ENCODE peak calls at places on chromosomes 13 and 19, in six cellular contexts. W, P, C, F, K and M are unnamed samples.

GRCh38 chr19:55189424-55189823 is 9.3 kb upstream of the SYT5 start:
- DNase-seq in W (no peak), P (peak), C (no peak), F (no peak), K (peak), M (peak)

GRCh38 chr13:30319703-30320102 is 12.4 kb upstream of the KATNAL1 start:
- DNase-seq in W (no peak), P (no peak), C (no peak), F (no peak), K (no peak), M (peak)

GRCh38 chr13:113210834-113211233 is 1.4 kb downstream of the CUL4A start:
- DNase-seq in W (no peak), P (no peak), C (no peak), F (no peak), K (no peak), M (no peak)

GRCh38 chr13:36778083-36778671 is 40.8 kb upstream of the RFXAP start:
- DNase-seq in W (peak), P (peak), C (no peak), F (no peak), K (no peak), M (peak)

GRCh38 chr13:20126460-20127262 is 34.2 kb downstream of the GJA3 start:
- DNase-seq in W (no peak), P (no peak), C (no peak), F (no peak), K (no peak), M (no peak)

GRCh38 chr13:47794963-47795362 is 206.1 kb downstream of the SUCLA2 start:
- DNase-seq in W (no peak), P (peak), C (no peak), F (peak), K (peak), M (peak)

GRCh38 chr13:50365300-50365682 is 350.0 kb downstream of the KCNRG start:
- DNase-seq in W (no peak), P (no peak), C (no peak), F (no peak), K (no peak), M (peak)

GRCh38 chr13:51803422-51804294 is at the start of gene DHRS12:
- DNase-seq in W (peak), P (peak), C (peak), F (peak), K (peak), M (peak)

GRCh38 chr13:86976521-86977324 is 694.4 kb upstream of the SLITRK5 start:
- DNase-seq in W (no peak), P (peak), C (no peak), F (no peak), K (no peak), M (peak)

GRCh38 chr19:16824658-16825311 is 4.4 kb upstream of the SIN3B start:
- DNase-seq in W (peak), P (peak), C (no peak), F (no peak), K (no peak), M (peak)

GRCh38 chr19:35030257-35031071 is at the start of gene SCN1B:
- DNase-seq in W (peak), P (peak), C (no peak), F (peak), K (peak), M (peak)

GRCh38 chr13:113464476-113464875 is 11.2 kb upstream of the ADPRHL1 start:
- DNase-seq in W (no peak), P (no peak), C (no peak), F (no peak), K (no peak), M (no peak)

GRCh38 chr13:95128045-95128643 is 173.1 kb downstream of the ABCC4 start:
- DNase-seq in W (peak), P (peak), C (no peak), F (no peak), K (no peak), M (no peak)

GRCh38 chr19:5354403-5354802 is 13.8 kb upstream of the PTPRS start:
- DNase-seq in W (peak), P (peak), C (no peak), F (peak), K (no peak), M (peak)

GRCh38 chr13:25192489-25192888 is 20.4 kb upstream of the AMER2 start:
- DNase-seq in W (no peak), P (no peak), C (no peak), F (no peak), K (no peak), M (no peak)

GRCh38 chr19:12521996-12522395 is 29.3 kb downstream of the ZNF564 start:
- DNase-seq in W (no peak), P (no peak), C (peak), F (no peak), K (no peak), M (no peak)

GRCh38 chr19:49808762-49809154 is 4.3 kb downstream of the FUZ start:
- DNase-seq in W (peak), P (peak), C (peak), F (peak), K (no peak), M (peak)

GRCh38 chr13:108878732-108879131 is 249.3 kb downstream of the MYO16 start:
- DNase-seq in W (no peak), P (no peak), C (no peak), F (no peak), K (no peak), M (no peak)

GRCh38 chr13:107210216-107211010 is 642.5 kb upstream of the ARGLU1 start:
- DNase-seq in W (no peak), P (no peak), C (no peak), F (no peak), K (no peak), M (peak)

GRCh38 chr13:62512194-62513141 is 1096.8 kb upstream of the PCDH20 start:
- DNase-seq in W (peak), P (peak), C (peak), F (peak), K (peak), M (peak)

GRCh38 chr19:52138614-52139290 is 986 bp downstream of the ZNF616 start:
- DNase-seq in W (peak), P (peak), C (no peak), F (peak), K (no peak), M (peak)

GRCh38 chr19:35322014-35322413 is 7.0 kb upstream of the CD22 start:
- DNase-seq in W (no peak), P (no peak), C (no peak), F (no peak), K (no peak), M (no peak)

GRCh38 chr13:49781791-49782190 is 10.7 kb downstream of the KPNA3 start:
- DNase-seq in W (no peak), P (no peak), C (no peak), F (no peak), K (no peak), M (no peak)

GRCh38 chr13:109271991-109272454 is 514.4 kb downstream of the IRS2 start:
- DNase-seq in W (peak), P (peak), C (no peak), F (no peak), K (peak), M (peak)

GRCh38 chr13:99382428-99383133 is 75.4 kb upstream of the GPR183 start:
- DNase-seq in W (no peak), P (no peak), C (no peak), F (no peak), K (no peak), M (peak)

GRCh38 chr19:4448147-4448985 is 9.2 kb downstream of the UBXN6 start:
- DNase-seq in W (no peak), P (no peak), C (no peak), F (peak), K (no peak), M (no peak)

GRCh38 chr19:16113727-16114126 is 2.0 kb downstream of the RAB8A start:
- DNase-seq in W (no peak), P (no peak), C (peak), F (no peak), K (no peak), M (no peak)

GRCh38 chr19:9498183-9498902 is at the start of gene ZNF560:
- DNase-seq in W (no peak), P (no peak), C (no peak), F (peak), K (no peak), M (peak)

GRCh38 chr13:113636266-113636963 is 21.6 kb downstream of the ATP4B start:
- DNase-seq in W (no peak), P (no peak), C (no peak), F (no peak), K (no peak), M (no peak)

GRCh38 chr13:28493740-28494536 is 990 bp downstream of the FLT1 start:
- DNase-seq in W (peak), P (no peak), C (no peak), F (peak), K (no peak), M (peak)

GRCh38 chr19:6610934-6611370 is 20.0 kb upstream of the CD70 start:
- DNase-seq in W (no peak), P (peak), C (no peak), F (no peak), K (peak), M (peak)

GRCh38 chr13:49140910-49141611 is 79.1 kb upstream of the MLNR start:
- DNase-seq in W (no peak), P (no peak), C (no peak), F (no peak), K (no peak), M (no peak)

GRCh38 chr13:81406639-81407292 is 1065.8 kb upstream of the SPRY2 start:
- DNase-seq in W (no peak), P (no peak), C (no peak), F (no peak), K (no peak), M (no peak)

GRCh38 chr19:27718262-27718661 is 1494.7 kb downstream of the UQCRFS1 start:
- DNase-seq in W (no peak), P (no peak), C (no peak), F (no peak), K (no peak), M (no peak)

GRCh38 chr13:94657167-94657566 is 55.2 kb downstream of the SOX21 start:
- DNase-seq in W (no peak), P (peak), C (no peak), F (no peak), K (no peak), M (peak)

GRCh38 chr13:108705031-108705430 is 75.6 kb downstream of the MYO16 start:
- DNase-seq in W (no peak), P (peak), C (no peak), F (no peak), K (no peak), M (no peak)

GRCh38 chr13:74131206-74131605 is 3.0 kb downstream of the KLF12 start:
- DNase-seq in W (no peak), P (no peak), C (no peak), F (no peak), K (no peak), M (no peak)

GRCh38 chr19:620166-620862 is 13.0 kb downstream of the POLRMT start:
- DNase-seq in W (no peak), P (no peak), C (no peak), F (no peak), K (no peak), M (no peak)

GRCh38 chr13:40813662-40814454 is 24.4 kb downstream of the SLC25A15 start:
- DNase-seq in W (peak), P (peak), C (peak), F (peak), K (no peak), M (peak)

GRCh38 chr19:48735031-48735615 is 5.3 kb downstream of the RASIP1 start:
- DNase-seq in W (peak), P (no peak), C (no peak), F (no peak), K (no peak), M (peak)

DNA sequence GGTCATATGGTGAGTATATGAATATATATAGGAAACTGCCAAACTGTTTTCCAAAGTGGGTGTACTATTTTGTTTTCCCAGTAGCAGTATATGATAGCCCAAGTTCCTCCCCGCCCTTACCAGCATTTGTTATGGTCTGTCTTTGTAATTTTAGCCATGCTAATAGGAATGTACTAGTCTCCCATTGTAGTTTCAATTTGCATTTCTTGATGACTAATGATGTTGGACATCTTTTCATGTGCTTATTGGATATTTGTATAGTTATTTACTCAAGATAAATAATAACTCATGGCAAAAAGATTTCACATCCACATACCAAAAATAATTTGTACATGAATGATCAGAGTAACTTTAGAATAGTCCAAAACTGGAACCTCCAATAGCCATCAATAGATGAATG is 75.3 kb upstream of the SERP2 start:
- DNase-seq in W (no peak), P (peak), C (no peak), F (no peak), K (no peak), M (peak)
- H3K27ac ChIP-seq in W (no peak), P (peak), C (no peak), F (no peak), K (no peak), M (no peak)

DNA sequence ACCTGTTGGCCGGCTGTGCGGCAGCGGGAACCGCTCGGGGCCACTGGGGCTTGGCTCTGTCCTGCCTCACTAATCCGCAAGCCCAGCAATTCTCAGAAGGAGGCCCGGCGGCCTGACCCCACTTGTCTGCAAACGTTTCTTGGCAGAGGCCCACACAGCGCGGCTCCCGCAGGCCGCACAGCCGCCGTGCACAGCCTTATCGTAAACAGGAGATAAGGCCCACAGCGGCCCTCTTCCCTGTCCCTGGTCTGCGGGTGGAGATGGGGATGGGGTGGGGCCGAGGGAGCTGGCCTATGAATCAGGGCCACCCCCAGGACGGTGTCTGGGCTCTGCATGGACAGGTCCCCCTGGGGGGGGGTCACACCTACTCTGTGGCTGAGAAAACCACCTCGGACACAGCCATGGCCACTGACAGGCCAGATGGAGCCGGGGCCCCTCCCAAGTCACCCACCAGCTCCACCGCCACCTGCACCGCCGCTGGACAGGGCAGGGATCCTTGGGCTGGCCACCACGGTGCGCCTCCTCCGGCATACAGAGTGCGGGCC is 47.8 kb downstream of the COMP start:
- DNase-seq in W (peak), P (no peak), C (no peak), F (peak), K (no peak), M (no peak)
- TF ChIP-seq EZH2phosphoT487 in W (no peak), P (no peak), C (no peak), F (no peak), K (no peak), M (no peak)

GRCh38 chr13:110556224-110556606 is 5.3 kb downstream of the RAB20 start:
- DNase-seq in W (no peak), P (peak), C (no peak), F (no peak), K (no peak), M (no peak)
- H3K9ac ChIP-seq in W (no peak), P (no peak), C (no peak), F (no peak), K (no peak), M (no peak)

DNA sequence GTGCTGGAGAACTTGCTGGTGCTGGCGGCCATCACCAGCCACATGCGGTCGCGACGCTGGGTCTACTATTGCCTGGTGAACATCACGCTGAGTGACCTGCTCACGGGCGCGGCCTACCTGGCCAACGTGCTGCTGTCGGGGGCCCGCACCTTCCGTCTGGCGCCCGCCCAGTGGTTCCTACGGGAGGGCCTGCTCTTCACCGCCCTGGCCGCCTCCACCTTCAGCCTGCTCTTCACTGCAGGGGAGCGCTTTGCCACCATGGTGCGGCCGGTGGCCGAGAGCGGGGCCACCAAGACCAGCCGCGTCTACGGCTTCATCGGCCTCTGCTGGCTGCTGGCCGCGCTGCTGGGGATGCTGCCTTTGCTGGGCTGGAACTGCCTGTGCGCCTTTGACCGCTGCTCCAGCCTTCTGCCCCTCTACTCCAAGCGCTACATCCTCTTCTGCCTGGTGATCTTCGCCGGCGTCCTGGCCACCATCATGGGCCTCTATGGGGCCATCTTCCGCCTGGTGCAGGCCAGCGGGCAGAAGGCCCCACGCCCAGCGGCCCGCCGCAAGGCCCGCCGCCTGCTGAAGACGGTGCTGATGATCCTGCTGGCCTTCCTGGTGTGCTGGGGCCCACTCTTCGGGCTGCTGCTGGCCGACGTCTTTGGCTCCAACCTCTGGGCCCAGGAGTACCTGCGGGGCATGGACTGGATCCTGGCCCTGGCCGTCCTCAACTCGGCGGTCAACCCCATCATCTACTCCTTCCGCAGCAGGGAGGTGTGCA is 587 bp downstream of the S1PR4 start:
- DNase-seq in W (no peak), P (no peak), C (no peak), F (no peak), K (no peak), M (no peak)
- H3K27ac ChIP-seq in W (no peak), P (no peak), C (no peak), F (no peak), K (no peak), M (no peak)